ENCODE peak calls at places on chromosome 13, in seven cellular contexts. I is fibroblast of pulmonary artery, C is Peyer's patch, X is adrenal gland, P is transverse colon, Z is fibroblast of mammary gland, O is PC-3. E is an unnamed sample.

GRCh38 chr13:41606646-41607045 is 149.3 kb downstream of the RGCC start:
- DNase-seq in Z (no peak), O (no peak), P (no peak), I (no peak), C (no peak), X (no peak), E (no peak)

GRCh38 chr13:103803349-103803748 is 737.1 kb upstream of the SLC10A2 start:
- DNase-seq in Z (no peak), C (no peak), X (no peak), P (no peak), I (no peak), O (no peak), E (no peak)

GRCh38 chr13:23617551-23618014 is 47.4 kb downstream of the TNFRSF19 start:
- DNase-seq in P (no peak), O (no peak), Z (peak; percentile 61), I (peak; percentile 61), C (no peak), X (no peak), E (peak; percentile 70)

GRCh38 chr13:29969286-29969685 is 118.9 kb upstream of the UBL3 start:
- DNase-seq in Z (peak; percentile 98), P (no peak), O (peak; percentile 74), C (no peak), X (no peak), I (peak; percentile 82), E (peak; percentile 91)

GRCh38 chr13:42740753-42741152 is 40.6 kb upstream of the FAM216B start:
- DNase-seq in C (no peak), X (peak; percentile 41), Z (no peak), P (peak; percentile 44), I (peak; percentile 39), O (peak; percentile 23), E (no peak)

GRCh38 chr13:106151056-106151699 is 384.3 kb downstream of the EFNB2 start:
- DNase-seq in O (peak; percentile 93), X (no peak), I (peak; percentile 91), P (peak; percentile 37), C (no peak), Z (peak; percentile 97), E (peak; percentile 98)

GRCh38 chr13:103007427-103007762 is 58.8 kb downstream of the SLC10A2 start:
- DNase-seq in Z (no peak), P (no peak), X (no peak), O (no peak), I (no peak), C (no peak), E (no peak)

GRCh38 chr13:95087746-95088305 is 213.4 kb downstream of the ABCC4 start:
- DNase-seq in C (no peak), I (peak; percentile 78), O (peak; percentile 69), X (no peak), P (no peak), Z (peak; percentile 27), E (peak; percentile 39)

GRCh38 chr13:24165746-24166145 is 5.2 kb downstream of the SPATA13 start:
- DNase-seq in O (no peak), X (no peak), C (no peak), Z (peak; percentile 70), I (no peak), P (no peak), E (peak; percentile 78)

GRCh38 chr13:32261567-32261966 is 53.6 kb downstream of the ZAR1L start:
- DNase-seq in Z (peak; percentile 94), P (peak; percentile 37), O (peak; percentile 57), I (peak; percentile 97), C (no peak), X (peak; percentile 56), E (peak; percentile 48)

GRCh38 chr13:81929988-81930387 is 1589.1 kb upstream of the SPRY2 start:
- DNase-seq in C (no peak), O (peak; percentile 42), I (peak; percentile 34), Z (peak; percentile 8), X (no peak), P (no peak), E (no peak)

GRCh38 chr13:81927347-81927746 is 1586.4 kb upstream of the SPRY2 start:
- DNase-seq in X (no peak), C (no peak), O (peak; percentile 23), I (no peak), P (no peak), Z (no peak), E (no peak)
- TF ChIP-seq CTCF in X (no peak), C (no peak), O (peak; percentile 42), I (no peak), P (no peak), Z (no peak), E (no peak)

GRCh38 chr13:20721454-20722357 is 18.2 kb downstream of the IL17D start:
- DNase-seq in P (peak; percentile 30), I (peak; percentile 60), Z (peak; percentile 64), C (no peak), X (peak; percentile 85), O (peak; percentile 54), E (peak; percentile 34)
- H3K4me3 ChIP-seq in P (peak overlapping the region; percentile 33), I (peak overlapping the region; percentile 33), Z (peak overlapping the region; percentile 27), C (peak overlapping the region; percentile 44), X (peak overlapping the region; percentile 49), O (peak overlapping the region; percentile 39), E (peak overlapping the region; percentile 31)

DNA sequence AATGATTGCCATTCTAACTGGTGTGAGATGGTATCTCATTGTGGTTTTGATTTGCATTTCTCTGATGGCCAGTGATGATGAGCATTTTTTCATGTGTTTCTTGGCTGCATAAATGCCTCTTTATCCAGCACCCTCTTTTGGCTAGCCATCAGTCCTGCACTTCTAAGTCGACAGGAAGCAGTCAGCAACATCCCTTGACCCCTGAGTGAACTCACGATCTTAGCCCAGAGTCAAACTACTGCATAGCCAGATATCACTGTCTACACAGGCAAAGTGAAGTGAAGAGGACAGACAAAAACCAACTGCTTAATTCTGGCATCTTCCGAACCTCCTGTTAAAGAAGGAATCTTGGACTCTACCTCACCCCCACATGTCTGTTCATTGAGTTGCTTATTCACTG is 304.0 kb downstream of the COG6 start:
- DNase-seq in I (no peak), P (no peak), C (no peak), X (no peak), Z (no peak), O (no peak), E (no peak)
- TF ChIP-seq CTCF in I (no peak), P (no peak), C (no peak), X (no peak), Z (no peak), O (no peak), E (no peak)

GRCh38 chr13:84951128-84951527 is 848.1 kb downstream of the SLITRK6 start:
- DNase-seq in P (no peak), I (no peak), X (no peak), Z (no peak), O (peak; percentile 31), C (no peak), E (no peak)
- H3K4me3 ChIP-seq in P (no peak overlapping the region), I (no peak overlapping the region), X (no peak overlapping the region), Z (no peak overlapping the region), O (no peak overlapping the region), C (no peak overlapping the region), E (no peak overlapping the region)

GRCh38 chr13:31122143-31122542 is 39.6 kb downstream of the HSPH1 start:
- DNase-seq in I (no peak), Z (no peak), P (no peak), X (no peak), C (no peak), O (no peak), E (no peak)

GRCh38 chr13:31119526-31119925 is 42.2 kb downstream of the HSPH1 start:
- DNase-seq in Z (no peak), C (no peak), X (no peak), P (no peak), O (no peak), I (no peak), E (no peak)

GRCh38 chr13:31122544-31123260 is 39.0 kb downstream of the HSPH1 start:
- DNase-seq in X (no peak), Z (no peak), P (no peak), O (no peak), C (no peak), I (no peak), E (no peak)

GRCh38 chr13:31121327-31122140 is 40.2 kb downstream of the HSPH1 start:
- DNase-seq in O (no peak), I (peak; percentile 59), C (no peak), Z (no peak), X (no peak), P (no peak), E (no peak)

DNA sequence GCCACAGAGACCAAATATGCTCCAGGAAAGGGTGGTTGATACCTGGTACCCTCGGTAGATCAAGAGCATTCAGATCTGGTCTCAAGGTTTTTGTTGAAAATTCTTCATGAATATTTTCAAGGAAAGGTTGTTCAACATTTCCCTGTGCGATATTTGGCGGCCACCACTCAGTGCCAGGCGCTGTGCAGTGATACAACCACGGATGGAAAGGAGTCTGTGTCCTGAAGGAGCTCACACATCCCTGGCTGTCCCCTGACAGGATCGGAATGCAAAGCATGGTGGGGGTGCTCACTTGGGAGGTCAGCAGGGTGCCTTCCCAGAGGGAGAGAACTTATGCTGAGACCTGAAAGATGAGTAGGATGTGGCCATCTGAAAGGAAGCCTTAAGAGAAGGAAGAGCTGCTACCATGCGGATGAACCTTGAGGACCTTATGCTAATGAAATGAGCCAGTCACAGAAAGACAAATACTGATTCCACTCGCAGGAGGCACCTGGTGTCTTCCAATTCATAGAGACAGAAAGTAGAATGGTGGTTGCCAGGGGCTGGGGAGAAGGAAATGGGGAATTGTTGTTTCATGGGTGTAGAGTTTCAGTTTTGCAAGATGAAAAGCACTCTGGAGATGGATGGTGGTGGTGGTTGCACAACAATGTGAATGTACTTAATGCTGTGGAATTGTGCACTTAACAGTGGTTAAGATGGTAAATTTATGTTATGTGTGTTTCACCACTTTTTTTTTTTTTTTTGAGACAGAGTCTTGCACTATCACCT is 41.6 kb downstream of the HSPH1 start:
- DNase-seq in I (peak; percentile 29), C (no peak), O (no peak), X (no peak), Z (peak; percentile 19), P (no peak), E (no peak)
- TF ChIP-seq CTCF in I (no peak), C (no peak), O (no peak), X (no peak), Z (no peak), P (no peak), E (no peak)

GRCh38 chr13:109400625-109401257 is 385.6 kb downstream of the IRS2 start:
- DNase-seq in Z (no peak), P (no peak), I (no peak), O (no peak), X (no peak), C (no peak), E (no peak)
- H3K4me3 ChIP-seq in Z (no peak overlapping the region), P (no peak overlapping the region), I (no peak overlapping the region), O (no peak overlapping the region), X (no peak overlapping the region), C (peak overlapping the region; percentile 42), E (no peak overlapping the region)

GRCh38 chr13:114339779-114340534 is 25.7 kb downstream of the CHAMP1 start:
- DNase-seq in C (peak; percentile 31), X (peak; percentile 56), O (peak; percentile 62), Z (peak; percentile 56), P (peak; percentile 59), I (peak; percentile 54), E (peak; percentile 66)
- TF ChIP-seq CTCF in C (peak; percentile 76), X (peak; percentile 51), O (peak; percentile 65), Z (peak; percentile 71), P (peak; percentile 62), I (peak; percentile 74), E (peak; percentile 77)